ENCODE peak calls at places on chromosomes 16 and 17, in six cellular contexts. X, J, A, U, V and W are unnamed samples.

GRCh38 chr17:44587339-44587738 is 30.1 kb downstream of the FZD2 start:
- DNase-seq in V (no peak), A (peak; percentile 74), J (peak; percentile 96), U (no peak), X (peak; percentile 76), W (peak; percentile 65)

GRCh38 chr16:76970087-76970744 is 220.8 kb upstream of the MON1B start:
- DNase-seq in A (no peak), V (no peak), J (peak; percentile 12), U (no peak), X (peak; percentile 25), W (no peak)

GRCh38 chr17:77794846-77795245 is 163.7 kb upstream of the TNRC6C start:
- DNase-seq in X (no peak), U (no peak), J (no peak), V (no peak), A (no peak), W (no peak)

GRCh38 chr17:4856937-4857314 is 23.8 kb downstream of the MINK1 start:
- DNase-seq in U (no peak), X (no peak), J (no peak), V (no peak), A (no peak), W (no peak)

GRCh38 chr17:46044286-46044928 is 45.4 kb downstream of the STH start:
- DNase-seq in V (peak; percentile 92), J (peak; percentile 96), X (peak; percentile 95), A (peak; percentile 63), U (peak; percentile 38), W (peak; percentile 57)

GRCh38 chr17:60173304-60173807 is 23.6 kb downstream of the CA4 start:
- DNase-seq in A (no peak), U (no peak), V (no peak), X (no peak), J (no peak), W (no peak)

GRCh38 chr16:86427327-86427935 is 82.9 kb upstream of the FOXF1 start:
- DNase-seq in J (no peak), U (no peak), A (no peak), V (no peak), X (no peak), W (no peak)

GRCh38 chr17:33520404-33521032 is 227.4 kb upstream of the ASIC2 start:
- DNase-seq in V (peak; percentile 30), U (peak; percentile 10), A (no peak), J (no peak), X (peak; percentile 12), W (peak; percentile 16)

GRCh38 chr17:40471856-40472732 is 28.8 kb downstream of the IGFBP4 start:
- DNase-seq in J (peak; percentile 55), V (no peak), X (peak; percentile 27), A (no peak), U (no peak), W (no peak)

GRCh38 chr16:11799509-11800384 is 2.7 kb upstream of the ZC3H7A start:
- DNase-seq in U (no peak), J (no peak), V (no peak), X (no peak), A (no peak), W (no peak)

GRCh38 chr17:36153887-36154576 is 22.4 kb downstream of the TBC1D3B start:
- DNase-seq in X (no peak), U (no peak), J (no peak), A (no peak), V (no peak), W (no peak)

GRCh38 chr17:82424001-82424862 is 5.8 kb upstream of the OGFOD3 start:
- DNase-seq in X (peak; percentile 61), V (no peak), U (peak; percentile 23), A (peak; percentile 34), J (peak; percentile 57), W (peak; percentile 49)

GRCh38 chr17:63116967-63117366 is 150.9 kb downstream of the TANC2 start:
- DNase-seq in U (no peak), V (peak; percentile 5), J (peak; percentile 5), A (no peak), X (peak; percentile 72), W (no peak)

GRCh38 chr16:48831081-48831722 is 221.2 kb upstream of the N4BP1 start:
- DNase-seq in U (no peak), A (no peak), V (no peak), J (no peak), X (no peak), W (peak; percentile 25)

GRCh38 chr17:11144358-11145233 is 96.4 kb upstream of the SHISA6 start:
- DNase-seq in A (no peak), U (no peak), J (peak; percentile 21), V (peak; percentile 52), X (peak; percentile 33), W (peak; percentile 25)

GRCh38 chr16:89325861-89326471 is 108.5 kb downstream of the ZNF778 start:
- DNase-seq in V (no peak), A (peak; percentile 77), J (peak; percentile 86), X (peak; percentile 88), U (no peak), W (no peak)

GRCh38 chr17:81976332-81977210 is 858 bp upstream of the ASPSCR1 start:
- DNase-seq in J (no peak), V (no peak), A (peak; percentile 67), X (no peak), U (no peak), W (no peak)

DNA sequence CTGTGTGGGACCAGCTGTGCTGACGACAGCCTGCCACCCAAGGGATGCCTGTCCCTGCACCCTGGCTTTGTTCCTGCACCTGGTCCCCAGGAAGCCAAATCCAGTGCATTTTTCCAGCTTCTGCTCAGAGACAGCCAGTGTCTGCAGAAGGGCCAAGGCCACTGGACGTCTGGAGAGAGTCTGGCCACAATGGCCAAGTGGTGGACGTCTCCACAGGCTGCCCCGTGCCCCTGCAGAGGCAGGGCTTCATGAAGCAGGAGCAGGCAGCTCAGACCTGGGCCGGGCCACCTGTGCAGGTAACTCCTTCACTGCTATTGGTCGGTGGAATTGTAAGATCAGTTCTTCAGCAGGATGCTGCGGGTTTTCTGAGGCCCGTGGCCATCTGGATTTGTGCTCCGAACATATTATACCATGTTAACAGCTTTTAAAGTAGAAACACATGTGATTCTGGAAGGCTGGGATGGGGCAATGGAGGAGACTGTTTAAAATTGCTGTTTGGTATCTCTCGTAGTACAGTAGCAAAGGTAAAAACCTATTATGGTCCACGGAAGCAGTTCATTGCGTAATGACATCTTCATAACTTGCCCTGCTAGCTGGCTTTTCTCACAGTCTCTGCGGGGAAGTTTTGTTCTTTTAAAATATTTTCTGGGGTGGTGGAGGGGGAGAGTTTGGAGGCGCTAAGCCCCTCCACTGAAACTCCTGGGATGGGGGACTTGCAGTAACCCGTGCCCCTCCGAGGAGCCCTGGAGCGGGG is 185.3 kb downstream of the CCDC182 start:
- DNase-seq in J (no peak), U (no peak), X (no peak), V (no peak), A (no peak), W (no peak)
- H3K4me1 ChIP-seq in J (no peaks in the 10 kb centered on the region), U (no peaks in the 10 kb centered on the region), X (no peaks in the 10 kb centered on the region), V (no peaks in the 10 kb centered on the region), A (no peaks in the 10 kb centered on the region), W (peaks cover 16% of the 10 kb centered on the region)

GRCh38 chr16:57115504-57116182 is 23.3 kb downstream of the CPNE2 start:
- DNase-seq in J (no peak), V (peak; percentile 32), U (no peak), A (no peak), X (peak; percentile 47), W (peak; percentile 57)
- H3K4me1 ChIP-seq in J (peaks cover 10% of the 10 kb centered on the region), V (no peaks in the 10 kb centered on the region), U (no peaks in the 10 kb centered on the region), A (peaks cover 35% of the 10 kb centered on the region), X (peaks cover 16% of the 10 kb centered on the region), W (peaks cover 20% of the 10 kb centered on the region)

GRCh38 chr17:18331879-18332278 is 16.8 kb downstream of the SMCR8 start:
- DNase-seq in V (no peak), J (no peak), U (no peak), X (no peak), A (no peak), W (no peak)
- H3K4me1 ChIP-seq in V (no peaks in the 10 kb centered on the region), J (peaks cover 7% of the 10 kb centered on the region), U (peaks cover 16% of the 10 kb centered on the region), X (no peaks in the 10 kb centered on the region), A (no peaks in the 10 kb centered on the region), W (peaks cover 2% of the 10 kb centered on the region)

GRCh38 chr16:57799619-57800212 is 2.6 kb downstream of the KIFC3 start:
- DNase-seq in A (no peak), U (no peak), J (no peak), V (no peak), X (no peak), W (no peak)

GRCh38 chr16:57798953-57799618 is 3.2 kb downstream of the KIFC3 start:
- DNase-seq in X (no peak), U (no peak), V (no peak), J (no peak), A (no peak), W (no peak)

GRCh38 chr16:57797526-57798266 is 4.6 kb downstream of the KIFC3 start:
- DNase-seq in U (no peak), X (no peak), A (peak; percentile 73), V (peak; percentile 72), J (no peak), W (no peak)

GRCh38 chr16:57797216-57797525 is 5.1 kb downstream of the KIFC3 start:
- DNase-seq in V (no peak), X (no peak), A (no peak), J (no peak), U (no peak), W (no peak)

DNA sequence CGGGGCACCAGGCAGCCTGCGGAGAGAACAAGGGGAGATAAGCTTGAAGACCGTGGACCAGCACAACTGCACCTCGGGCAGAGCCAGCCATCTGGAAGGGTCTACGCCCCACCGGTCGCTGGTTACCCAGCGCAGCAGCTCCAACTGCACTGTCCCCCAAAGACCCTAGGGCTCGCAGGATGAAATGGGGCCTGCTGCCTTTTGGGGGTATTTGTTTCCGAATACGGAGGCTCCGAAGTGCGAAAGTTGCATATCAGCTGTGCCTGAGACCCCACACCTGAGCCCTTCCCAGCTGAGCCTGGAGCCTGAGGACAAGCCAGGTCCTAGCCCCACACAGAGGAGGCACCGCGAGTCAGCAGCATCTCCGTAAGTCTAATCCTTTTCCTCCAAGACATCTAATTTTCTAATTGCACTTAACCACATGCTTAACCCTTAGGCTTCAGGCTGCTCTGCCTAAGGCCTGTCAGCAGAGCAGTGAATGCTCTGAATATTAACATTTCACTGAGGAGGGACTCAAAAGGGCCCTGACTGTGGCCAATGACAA is 4.0 kb downstream of the KIFC3 start:
- DNase-seq in U (no peak), V (no peak), A (no peak), X (no peak), J (no peak), W (no peak)
- H3K4me1 ChIP-seq in U (peaks cover 15% of the 10 kb centered on the region), V (no peaks in the 10 kb centered on the region), A (peaks cover 62% of the 10 kb centered on the region), X (peaks cover 21% of the 10 kb centered on the region), J (peaks cover 32% of the 10 kb centered on the region), W (peaks cover 34% of the 10 kb centered on the region)